ENCODE peak calls at places on chromosome 19, in six cellular contexts. I, Q, O, E, L and D are unnamed samples.
A peak's percentile ranks its signal among the peaks of the same experiment; 100 is the strongest.

GRCh38 chr19:52896431-52897148 is 845 bp downstream of the ZNF320 start:
- DNase-seq in I (peak; percentile 5), Q (peak; percentile 47), O (no peak), E (peak; percentile 52), L (peak; percentile 50), D (peak; percentile 51)

GRCh38 chr19:29663861-29664752 is 1.2 kb upstream of the PLEKHF1 start:
- DNase-seq in I (peak; percentile 46), Q (no peak), O (no peak), E (no peak), L (peak; percentile 78), D (peak; percentile 92)

GRCh38 chr19:32189956-32190706 is 155.3 kb upstream of the ZNF507 start:
- DNase-seq in I (no peak), Q (no peak), O (no peak), E (no peak), L (no peak), D (no peak)

GRCh38 chr19:58154287-58154678 is 3.7 kb upstream of the ZNF329 start:
- DNase-seq in I (peak; percentile 42), Q (peak; percentile 46), O (peak; percentile 32), E (no peak), L (no peak), D (peak; percentile 50)

GRCh38 chr19:50252111-50252886 is 48.9 kb downstream of the MYH14 start:
- DNase-seq in I (no peak), Q (peak; percentile 69), O (peak; percentile 25), E (peak; percentile 64), L (peak; percentile 72), D (no peak)

GRCh38 chr19:48333467-48334384 is 8.4 kb downstream of the EMP3 start:
- DNase-seq in I (peak; percentile 79), Q (peak; percentile 95), O (peak; percentile 92), E (peak; percentile 92), L (peak; percentile 91), D (peak; percentile 91)

GRCh38 chr19:12676384-12676792 is 5.3 kb downstream of the DHPS start:
- DNase-seq in I (peak; percentile 31), Q (peak; percentile 96), O (peak; percentile 60), E (peak; percentile 68), L (peak; percentile 92), D (peak; percentile 78)

GRCh38 chr19:19053508-19054314 is 10.1 kb upstream of the SLC25A42 start:
- DNase-seq in I (no peak), Q (peak; percentile 89), O (peak; percentile 53), E (peak; percentile 72), L (peak; percentile 36), D (peak; percentile 50)

GRCh38 chr19:53192771-53193533 is at the start of gene ZNF665:
- DNase-seq in I (peak; percentile 75), Q (peak; percentile 95), O (peak; percentile 82), E (peak; percentile 86), L (peak; percentile 76), D (peak; percentile 81)

GRCh38 chr19:23287620-23288019 is 37.4 kb upstream of the ZNF724 start:
- DNase-seq in I (no peak), Q (peak; percentile 25), O (no peak), E (no peak), L (no peak), D (no peak)

GRCh38 chr19:15201374-15202023 is 704 bp upstream of the NOTCH3 start:
- DNase-seq in I (no peak), Q (no peak), O (no peak), E (no peak), L (no peak), D (no peak)

GRCh38 chr19:58182577-58182988 is 278 bp upstream of the ZNF274 start:
- DNase-seq in I (no peak), Q (no peak), O (no peak), E (peak; percentile 98), L (no peak), D (no peak)

GRCh38 chr19:10289167-10289835 is 451 bp upstream of the ICAM5 start:
- DNase-seq in I (no peak), Q (peak; percentile 93), O (no peak), E (peak; percentile 66), L (peak; percentile 45), D (peak; percentile 76)

GRCh38 chr19:16040642-16041041 is 35.7 kb upstream of the TPM4 start:
- DNase-seq in I (no peak), Q (no peak), O (peak; percentile 46), E (no peak), L (no peak), D (no peak)

GRCh38 chr19:48203227-48203793 is 32.8 kb downstream of the ZSWIM9 start:
- DNase-seq in I (no peak), Q (no peak), O (no peak), E (no peak), L (no peak), D (no peak)

GRCh38 chr19:12665281-12665573 is 1.3 kb downstream of the MAN2B1 start:
- DNase-seq in I (no peak), Q (no peak), O (no peak), E (no peak), L (no peak), D (no peak)

GRCh38 chr19:42285546-42285945 is 16.4 kb upstream of the PRR19 start:
- DNase-seq in I (no peak), Q (no peak), O (peak; percentile 22), E (peak; percentile 15), L (no peak), D (no peak)

GRCh38 chr19:18879579-18880373 is 16.2 kb downstream of the CERS1 start:
- DNase-seq in I (no peak), Q (peak; percentile 90), O (peak; percentile 14), E (peak; percentile 95), L (peak; percentile 79), D (peak; percentile 33)

GRCh38 chr19:45645631-45646344 is 6.6 kb upstream of the EML2 start:
- DNase-seq in I (peak; percentile 72), Q (peak; percentile 98), O (peak; percentile 94), E (peak; percentile 93), L (peak; percentile 75), D (peak; percentile 76)
- H2AFZ ChIP-seq in I (peak overlapping the region; percentile 57), Q (peak overlapping the region; percentile 61), O (peak overlapping the region; percentile 63), E (peak overlapping the region; percentile 93), L (peak overlapping the region; percentile 84), D (peak overlapping the region; percentile 29)

DNA sequence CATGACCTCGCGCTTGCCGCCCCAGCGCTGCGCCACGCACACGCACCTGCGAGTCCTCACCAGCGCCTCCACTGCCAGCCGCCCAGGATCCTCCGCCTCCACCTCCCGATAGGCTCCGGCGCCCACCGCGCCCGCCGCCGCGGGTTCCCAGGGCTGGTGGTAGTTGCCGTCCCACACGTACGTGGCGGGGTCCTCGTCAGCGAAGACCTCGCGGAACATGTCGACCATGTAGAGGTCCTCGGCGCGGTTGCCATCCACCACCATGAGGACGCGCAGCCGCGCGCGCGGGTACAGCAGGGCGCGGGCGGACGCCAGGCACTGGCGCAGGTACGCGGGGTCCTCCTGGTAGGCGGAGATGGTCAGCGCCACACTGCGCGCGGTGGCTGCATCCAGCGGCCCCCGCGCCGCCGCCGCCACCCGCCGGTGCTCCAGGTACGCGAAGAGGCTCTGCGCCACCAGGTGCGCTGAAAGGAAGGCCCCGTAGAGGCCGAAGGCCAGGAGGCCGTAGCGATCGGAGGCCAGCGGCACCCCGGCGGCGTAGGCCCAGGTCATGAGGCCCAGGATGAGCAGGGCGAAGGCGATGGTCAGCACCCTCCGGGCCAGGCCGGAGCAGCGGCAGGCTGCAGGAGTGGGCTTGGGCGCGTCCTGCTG is 4.4 kb downstream of the HAS1 start:
- DNase-seq in I (no peak), Q (peak; percentile 69), O (no peak), E (no peak), L (no peak), D (no peak)
- TF ChIP-seq EZH2 in I (peak; percentile 67), Q (peak; percentile 52), O (peak; percentile 79), E (no peak), L (no peak), D (no peak)

DNA sequence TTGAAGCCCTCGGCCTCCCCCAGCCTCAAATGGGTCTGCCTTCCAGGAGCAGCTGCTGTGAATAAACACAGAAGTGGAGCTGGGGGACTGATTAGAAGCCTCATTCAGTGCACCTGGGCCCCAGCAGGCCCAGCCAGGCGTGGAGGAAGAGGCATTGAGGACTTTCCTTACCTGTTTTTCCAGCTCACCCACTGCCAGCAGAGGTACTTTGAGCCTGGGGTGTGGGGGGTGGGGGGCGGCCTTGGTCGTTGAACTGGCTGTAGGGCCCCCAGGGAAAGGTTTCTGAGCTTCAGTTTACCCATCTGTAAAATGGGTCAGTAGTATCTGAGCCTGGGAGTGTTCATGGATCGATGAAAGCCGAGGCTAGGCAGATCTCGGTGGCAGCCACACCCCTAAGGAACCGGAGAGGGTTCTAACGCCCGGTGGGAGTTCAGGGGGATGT is 1.5 kb downstream of the CERS4 start:
- DNase-seq in I (no peak), Q (no peak), O (no peak), E (no peak), L (no peak), D (no peak)
- H3K4me3 ChIP-seq in I (no peak overlapping the region), Q (peak overlapping the region; percentile 99), O (no peak overlapping the region), E (no peak overlapping the region), L (peak overlapping the region; percentile 82), D (no peak overlapping the region)

DNA sequence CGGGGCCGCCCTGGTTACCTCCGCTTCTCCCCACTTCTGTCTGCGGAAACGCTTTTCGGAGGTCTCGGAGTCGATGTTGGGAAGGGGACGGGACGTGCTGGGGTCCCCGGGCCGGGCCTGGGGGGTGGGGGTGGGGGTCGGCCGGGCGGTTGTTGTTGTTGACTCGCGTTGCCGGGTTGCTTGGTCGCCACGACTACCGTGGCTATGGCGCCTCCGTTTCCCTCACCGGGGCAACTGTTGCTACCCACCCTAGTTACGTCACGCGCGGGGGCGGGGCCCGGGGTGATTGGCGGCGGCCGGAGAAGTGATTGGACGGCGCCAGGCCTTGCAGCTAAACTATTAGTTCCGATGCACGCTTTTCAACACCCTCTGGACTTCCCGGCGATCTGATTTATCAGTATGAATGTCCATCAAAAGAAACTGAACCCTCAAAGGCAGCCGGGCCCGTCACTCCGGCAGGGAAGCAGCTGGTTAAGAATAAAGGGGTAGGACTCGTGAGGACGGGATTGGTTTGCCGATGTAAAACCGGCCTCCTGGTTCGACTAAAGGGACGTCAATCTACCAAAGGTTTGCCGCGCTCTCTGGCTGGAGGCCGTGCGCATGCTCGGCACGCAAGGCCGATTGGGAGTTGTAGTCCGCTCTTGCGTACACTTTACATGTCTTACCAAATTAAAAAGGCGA is at the start of gene RFX1:
- DNase-seq in I (peak; percentile 100), Q (peak; percentile 99), O (peak; percentile 100), E (peak; percentile 75), L (peak; percentile 100), D (peak; percentile 99)
- H2AFZ ChIP-seq in I (peak within 1 kb of the TSS; percentile 83), Q (peak within 1 kb of the TSS; percentile 98), O (peak within 1 kb of the TSS; percentile 81), E (peak within 1 kb of the TSS; percentile 97), L (peak within 1 kb of the TSS; percentile 97), D (peak within 1 kb of the TSS; percentile 85)

GRCh38 chr19:1762243-1763140 is 9.2 kb downstream of the ONECUT3 start:
- DNase-seq in I (no peak), Q (no peak), O (no peak), E (no peak), L (no peak), D (no peak)
- TF ChIP-seq EZH2 in I (no peak), Q (peak; percentile 97), O (no peak), E (no peak), L (no peak), D (no peak)

GRCh38 chr19:55550321-55550650 is 4.9 kb upstream of the SBK3 start:
- DNase-seq in I (peak; percentile 49), Q (peak; percentile 83), O (no peak), E (no peak), L (no peak), D (no peak)
- H3K4me3 ChIP-seq in I (peak overlapping the region; percentile 40), Q (peak overlapping the region; percentile 54), O (no peak overlapping the region), E (no peak overlapping the region), L (no peak overlapping the region), D (peak overlapping the region; percentile 54)

DNA sequence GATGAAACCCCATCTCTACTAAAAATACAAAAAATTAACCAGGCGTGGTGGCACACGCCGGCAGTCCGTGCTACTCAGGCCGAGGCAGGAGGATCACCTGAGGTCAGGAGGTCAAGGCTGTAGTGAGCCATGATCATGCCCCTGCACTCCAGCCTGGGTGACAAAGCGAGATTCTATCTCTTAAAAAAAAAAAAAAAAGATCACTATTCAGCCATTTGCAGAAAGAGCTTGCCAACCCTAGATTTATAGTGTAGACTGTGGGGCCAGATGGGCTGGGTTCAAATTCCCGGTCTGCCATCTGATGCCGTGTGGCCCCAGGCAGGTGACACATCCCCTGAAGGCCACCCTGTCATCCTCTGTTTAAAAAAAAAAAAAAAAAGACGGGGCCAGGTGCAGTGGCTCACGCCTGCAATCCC is 28.9 kb downstream of the SMIM24 start:
- DNase-seq in I (no peak), Q (no peak), O (no peak), E (no peak), L (no peak), D (peak; percentile 54)
- H2AFZ ChIP-seq in I (no peak overlapping the region), Q (no peak overlapping the region), O (no peak overlapping the region), E (no peak overlapping the region), L (no peak overlapping the region), D (no peak overlapping the region)